ENCODE peak calls at places on chromosomes 2 and 18, in five cellular contexts. N is PC-9, D is thoracic aorta, K is fibroblast of pulmonary artery, G is A549. A is an unnamed sample.

GRCh38 chr2:236604971-236605734 is 35.5 kb downstream of the ACKR3 start:
- DNase-seq in K (no peak), D (no peak), G (no peak), N (no peak), A (no peak)

GRCh38 chr2:69743847-69744264 is 1.9 kb downstream of the ANXA4 start:
- DNase-seq in K (no peak), N (no peak), D (no peak), G (no peak), A (no peak)

GRCh38 chr2:178273787-178274360 is 79.6 kb downstream of the OSBPL6 start:
- DNase-seq in D (no peak), G (no peak), K (no peak), N (no peak), A (no peak)

GRCh38 chr18:59140287-59140885 is 702 bp downstream of the SEC11C start:
- DNase-seq in G (peak; percentile 5), N (peak; percentile 10), D (no peak), K (peak; percentile 45), A (peak; percentile 11)

GRCh38 chr2:215727507-215728503 is 285.5 kb downstream of the MREG start:
- DNase-seq in G (no peak), K (peak; percentile 69), N (no peak), D (no peak), A (no peak)

GRCh38 chr2:128373346-128374000 is 54.8 kb upstream of the HS6ST1 start:
- DNase-seq in G (no peak), N (no peak), K (no peak), D (no peak), A (no peak)

GRCh38 chr18:6920099-6920955 is 190.8 kb downstream of the ARHGAP28 start:
- DNase-seq in N (peak; percentile 34), D (no peak), K (peak; percentile 85), G (peak; percentile 63), A (peak; percentile 13)

GRCh38 chr18:46672062-46672970 is 15.3 kb upstream of the LOXHD1 start:
- DNase-seq in K (no peak), D (no peak), G (no peak), N (no peak), A (peak; percentile 46)

GRCh38 chr2:236731767-236732580 is 162.3 kb downstream of the ACKR3 start:
- DNase-seq in G (peak; percentile 36), D (no peak), K (peak; percentile 79), N (peak; percentile 61), A (peak; percentile 80)

GRCh38 chr2:64023485-64024258 is 4.4 kb upstream of the VPS54 start:
- DNase-seq in D (no peak), K (no peak), G (peak; percentile 24), N (no peak), A (no peak)

GRCh38 chr2:232911712-232912277 is 41.7 kb downstream of the SNORC start:
- DNase-seq in N (no peak), D (no peak), G (no peak), K (no peak), A (no peak)

GRCh38 chr2:216635701-216636541 is 2.7 kb downstream of the IGFBP2 start:
- DNase-seq in K (no peak), G (no peak), N (no peak), D (no peak), A (no peak)

GRCh38 chr18:59916746-59917145 is 16.9 kb downstream of the PMAIP1 start:
- DNase-seq in N (peak; percentile 43), D (no peak), G (no peak), K (no peak), A (no peak)

GRCh38 chr2:72993585-72994280 is 76.4 kb downstream of the EMX1 start:
- DNase-seq in G (no peak), K (no peak), N (no peak), D (no peak), A (no peak)

GRCh38 chr2:239160226-239161143 is 240.3 kb downstream of the HDAC4 start:
- DNase-seq in G (no peak), K (no peak), D (no peak), N (no peak), A (no peak)

GRCh38 chr2:231413921-231414476 is 18.5 kb downstream of the B3GNT7 start:
- DNase-seq in D (no peak), K (no peak), N (no peak), G (no peak), A (no peak)

GRCh38 chr18:69898241-69898861 is 49.3 kb downstream of the CD226 start:
- DNase-seq in G (no peak), D (no peak), K (no peak), N (no peak), A (no peak)

GRCh38 chr2:156005999-156006712 is 326.4 kb downstream of the NR4A2 start:
- DNase-seq in G (peak; percentile 4), D (no peak), K (no peak), N (peak; percentile 3), A (no peak)

GRCh38 chr2:188786368-188786781 is 187.8 kb upstream of the COL3A1 start:
- DNase-seq in K (peak; percentile 94), N (no peak), D (no peak), G (peak; percentile 40), A (peak; percentile 55)

GRCh38 chr2:179578171-179578916 is 283.1 kb downstream of the ZNF385B start:
- DNase-seq in N (no peak), K (no peak), D (no peak), G (no peak), A (no peak)

GRCh38 chr2:133379159-133379558 is 189.1 kb downstream of the NCKAP5 start:
- DNase-seq in G (no peak), N (no peak), K (no peak), D (no peak), A (no peak)

GRCh38 chr2:138373993-138374408 is 127.6 kb upstream of the SPOPL start:
- DNase-seq in G (peak; percentile 49), N (no peak), D (no peak), K (peak; percentile 74), A (no peak)

DNA sequence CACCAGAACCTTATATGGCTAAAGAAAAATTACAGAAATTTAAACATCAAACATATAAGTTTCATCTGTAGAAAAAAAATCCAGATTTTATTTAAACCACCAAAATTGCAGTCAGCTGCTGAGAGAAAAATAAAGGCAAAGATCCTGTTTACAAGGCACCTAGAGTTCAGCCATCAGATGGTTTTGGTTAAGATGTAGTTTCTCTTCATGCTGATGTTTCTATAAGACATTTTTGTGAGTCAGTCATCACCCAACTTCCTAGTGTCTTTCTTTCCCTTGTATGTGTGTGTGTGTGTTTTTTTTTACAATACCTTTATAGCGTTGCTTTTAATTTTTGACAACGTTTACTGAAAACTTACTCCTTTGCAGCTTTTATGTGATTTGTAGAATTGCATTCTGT is 26.1 kb upstream of the MMADHC start:
- DNase-seq in N (no peak), K (no peak), G (no peak), D (no peak), A (no peak)
- H3K4me3 ChIP-seq in N (no peak overlapping the region), K (no peak overlapping the region), G (no peak overlapping the region), D (no peak overlapping the region), A (no peak overlapping the region)

GRCh38 chr2:181978351-181979150 is 7.1 kb upstream of the PPP1R1C start:
- DNase-seq in G (no peak), N (no peak), D (no peak), K (no peak), A (no peak)
- H3K4me3 ChIP-seq in G (no peak overlapping the region), N (no peak overlapping the region), D (no peak overlapping the region), K (no peak overlapping the region), A (no peak overlapping the region)

DNA sequence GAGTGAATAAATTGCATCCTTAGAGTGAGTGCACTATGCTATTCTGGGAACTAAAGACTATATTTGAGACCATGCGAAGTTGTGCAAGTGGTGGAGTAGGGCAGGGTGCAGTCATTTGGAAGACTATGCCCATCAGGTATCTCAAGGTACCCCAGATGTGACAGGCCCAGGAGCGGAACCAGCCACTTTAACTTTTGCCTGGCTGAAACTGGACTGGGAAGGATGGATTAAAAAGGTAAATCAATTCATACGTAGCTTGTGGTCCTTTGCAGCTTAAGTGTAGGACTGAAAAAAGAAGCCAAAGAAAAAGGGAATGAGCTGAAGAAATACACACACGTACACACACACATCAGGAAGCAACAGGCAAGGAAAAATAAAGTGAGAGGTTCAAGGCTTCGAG is 1.7 kb downstream of the KYNU start:
- DNase-seq in D (no peak), G (no peak), K (no peak), N (no peak), A (no peak)
- H3K4me3 ChIP-seq in D (peak overlapping the region; percentile 57), G (peak overlapping the region; percentile 63), K (no peak overlapping the region), N (no peak overlapping the region), A (no peak overlapping the region)

GRCh38 chr18:5238371-5238758 is 41.3 kb upstream of the AKAIN1 start:
- DNase-seq in N (no peak), K (peak; percentile 37), G (peak; percentile 27), D (no peak), A (no peak)

GRCh38 chr18:5237723-5238370 is 40.8 kb upstream of the AKAIN1 start:
- DNase-seq in K (peak; percentile 92), G (peak; percentile 89), D (peak; percentile 47), N (peak; percentile 86), A (peak; percentile 60)

GRCh38 chr18:5237083-5237722 is 40.1 kb upstream of the AKAIN1 start:
- DNase-seq in N (no peak), K (peak; percentile 13), G (no peak), D (no peak), A (no peak)

DNA sequence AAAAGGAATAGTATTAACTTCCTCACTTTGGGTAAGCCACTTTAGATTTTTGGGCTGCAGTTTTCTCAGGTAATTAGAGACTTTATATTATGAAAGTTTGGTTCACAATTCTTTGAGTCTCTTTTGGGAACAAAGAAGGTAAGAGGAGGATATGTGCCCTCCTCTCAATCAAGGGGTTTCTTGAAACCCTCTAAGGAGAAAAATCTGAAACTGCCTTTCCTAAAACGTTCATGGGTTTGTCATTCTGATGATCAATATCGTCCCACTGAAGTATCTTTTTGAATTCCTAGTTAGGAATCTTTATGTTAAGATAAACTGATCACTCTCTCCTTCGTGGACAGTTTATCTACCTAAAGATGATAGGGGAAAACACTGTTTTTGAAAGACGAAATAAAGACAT is 42.4 kb upstream of the AKAIN1 start:
- DNase-seq in N (no peak), G (no peak), D (no peak), K (no peak), A (no peak)
- H3K4me3 ChIP-seq in N (peak overlapping the region; percentile 98), G (no peak overlapping the region), D (peak overlapping the region; percentile 98), K (peak overlapping the region; percentile 80), A (peak overlapping the region; percentile 84)

DNA sequence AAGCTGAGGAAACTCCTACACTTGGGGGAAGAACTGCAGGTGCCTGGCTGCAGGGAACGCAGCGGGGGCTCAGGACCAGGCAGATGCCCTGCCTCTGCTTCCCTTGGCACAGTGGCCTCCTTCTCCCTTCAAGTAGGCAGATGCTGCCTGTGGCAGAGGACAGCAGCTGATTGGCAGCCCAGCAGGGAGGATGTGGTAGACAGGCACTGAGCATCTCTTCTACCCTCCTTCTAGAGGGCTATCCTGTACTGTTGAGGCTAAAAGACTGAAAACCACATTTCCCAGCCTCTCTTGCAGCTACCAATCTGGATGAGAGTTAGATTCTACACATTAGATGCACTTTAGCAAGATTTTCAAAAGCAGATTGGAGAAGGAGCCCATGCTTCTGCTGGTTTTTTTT is 105.7 kb downstream of the MSH2 start:
- DNase-seq in D (no peak), N (no peak), K (no peak), G (no peak), A (no peak)
- H3K4me3 ChIP-seq in D (no peak overlapping the region), N (no peak overlapping the region), K (no peak overlapping the region), G (no peak overlapping the region), A (no peak overlapping the region)

DNA sequence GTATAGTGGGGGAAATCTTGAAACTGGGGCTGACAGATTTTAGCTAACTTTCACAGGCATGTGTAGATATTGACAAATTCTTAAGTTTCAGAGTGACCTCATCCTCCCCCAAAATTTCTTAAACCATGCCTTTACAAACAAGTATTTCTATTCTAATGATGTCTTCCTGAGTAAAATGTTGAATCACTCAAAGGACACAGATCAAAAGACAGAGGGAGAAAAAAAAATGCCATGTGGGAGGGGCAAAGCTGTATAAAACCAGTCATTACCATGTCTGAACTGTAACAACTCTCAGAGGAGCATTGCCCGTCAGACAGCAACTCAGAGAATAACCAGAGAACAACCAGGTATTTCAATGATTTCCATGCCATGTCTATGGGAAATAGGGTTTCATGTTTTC is at the start of gene SERPINB2:
- DNase-seq in N (no peak), K (peak; percentile 22), D (no peak), G (no peak), A (no peak)
- H3K4me3 ChIP-seq in N (no peak within 1 kb of the TSS), K (no peak within 1 kb of the TSS), D (no peak within 1 kb of the TSS), G (no peak within 1 kb of the TSS), A (no peak within 1 kb of the TSS)